ENCODE peak calls at places on chromosomes 13 and 19, in seven cellular contexts. W is hepatocyte; J is PC-9; L is mammary epithelial cell; G is CD8-positive, alpha-beta T cell; S is tibial nerve; N is PC-3. U is an unnamed sample.
A peak's percentile ranks its signal among the peaks of the same experiment; 100 is the strongest.

GRCh38 chr19:15911599-15912237 is 13.8 kb upstream of the CYP4F2 start:
- DNase-seq in W (no peak), J (no peak), L (no peak), G (no peak), S (no peak), N (no peak), U (no peak)

GRCh38 chr19:1626417-1627010 is 21.3 kb upstream of the UQCR11 start:
- DNase-seq in W (no peak), J (no peak), L (no peak), G (no peak), S (no peak), N (no peak), U (no peak)

GRCh38 chr19:41887711-41888382 is 4.9 kb downstream of the ARHGEF1 start:
- DNase-seq in W (peak; percentile 87), J (peak; percentile 93), L (peak; percentile 99), G (peak; percentile 94), S (no peak), N (peak; percentile 95), U (peak; percentile 96)

GRCh38 chr19:51799311-51799997 is 4.5 kb downstream of the FPR3 start:
- DNase-seq in W (peak; percentile 50), J (peak; percentile 60), L (peak; percentile 85), G (no peak), S (peak; percentile 57), N (peak; percentile 98), U (peak; percentile 85)

GRCh38 chr13:89726690-89727435 is 1620.6 kb upstream of the MIR17HG start:
- DNase-seq in W (no peak), J (no peak), L (peak; percentile 95), G (no peak), S (no peak), N (peak; percentile 87), U (peak; percentile 63)

GRCh38 chr13:49669735-49670309 is 21.5 kb downstream of the EBPL start:
- DNase-seq in W (peak; percentile 83), J (no peak), L (peak; percentile 61), G (peak; percentile 28), S (peak; percentile 18), N (peak; percentile 68), U (peak; percentile 69)

GRCh38 chr13:24505756-24506155 is 6.8 kb downstream of the PARP4 start:
- DNase-seq in W (no peak), J (no peak), L (no peak), G (no peak), S (no peak), N (no peak), U (no peak)

GRCh38 chr13:101915755-101916107 is 463.3 kb downstream of the ITGBL1 start:
- DNase-seq in W (no peak), J (no peak), L (no peak), G (no peak), S (no peak), N (no peak), U (no peak)

GRCh38 chr19:38478273-38478971 is 44.9 kb downstream of the RYR1 start:
- DNase-seq in W (no peak), J (no peak), L (no peak), G (no peak), S (no peak), N (peak; percentile 30), U (peak; percentile 18)

DNA sequence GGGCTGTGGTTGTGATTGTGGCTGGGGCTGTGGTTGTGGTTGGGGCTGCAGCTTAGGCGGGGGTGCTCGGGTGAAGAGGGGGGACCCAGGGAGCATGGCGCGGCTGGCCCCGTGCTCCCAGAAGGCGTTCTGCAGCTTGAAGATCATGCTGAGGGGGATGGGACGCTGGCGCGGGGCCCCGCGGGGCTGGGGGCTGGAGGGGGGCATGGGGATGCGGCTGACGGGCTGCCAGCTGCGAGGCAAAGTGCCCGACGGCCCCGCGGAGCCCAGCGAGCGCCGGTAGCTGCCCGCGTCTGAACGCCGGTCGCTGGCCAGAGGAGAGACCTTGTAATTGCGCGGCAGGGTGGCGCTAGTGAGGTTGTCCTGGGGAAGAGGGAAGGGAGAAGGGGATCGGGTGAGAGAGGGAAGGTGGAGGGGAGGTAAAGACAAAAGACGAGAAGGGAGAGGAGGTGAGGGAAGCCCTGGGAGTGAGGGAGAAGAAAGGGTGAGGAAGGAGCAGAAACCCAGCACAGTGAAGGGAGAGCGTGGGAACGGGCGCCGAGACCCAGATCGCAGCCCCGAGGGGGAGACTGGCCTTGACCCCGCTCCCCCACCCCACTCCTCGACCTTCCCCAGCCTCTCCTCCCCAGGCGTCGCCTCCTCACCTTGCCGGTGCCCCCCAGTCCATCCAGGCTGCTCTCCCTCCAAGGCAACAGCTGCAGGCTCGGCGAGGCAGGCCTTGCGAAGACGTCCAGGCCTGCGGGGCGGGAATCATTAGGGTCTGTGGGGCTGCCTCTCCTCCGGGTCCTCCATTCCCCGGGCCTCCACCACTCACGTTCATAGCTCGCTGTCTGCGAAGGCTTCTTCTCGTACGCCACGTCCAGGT is 9.1 kb downstream of the PPP1R13L start:
- DNase-seq in W (no peak), J (no peak), L (no peak), G (no peak), S (no peak), N (no peak), U (no peak)
- TF ChIP-seq CTCF in W (no peak), J (no peak), L (no peak), G (no peak), S (no peak), N (no peak), U (no peak)

GRCh38 chr13:43267916-43268315 is 244.5 kb downstream of the DNAJC15 start:
- DNase-seq in W (no peak), J (no peak), L (no peak), G (no peak), S (no peak), N (no peak), U (no peak)
- H3K27ac ChIP-seq in W (no peak overlapping the region), J (peak overlapping the region; percentile 90), L (peak overlapping the region; percentile 66), G (no peak overlapping the region), S (no peak overlapping the region), N (peak overlapping the region; percentile 80), U (no peak overlapping the region)

GRCh38 chr13:41196620-41197019 is 2.3 kb upstream of the KBTBD7 start:
- DNase-seq in W (no peak), J (no peak), L (peak; percentile 35), G (no peak), S (no peak), N (peak; percentile 48), U (no peak)
- TF ChIP-seq CTCF in W (no peak), J (no peak), L (peak; percentile 41), G (no peak), S (no peak), N (peak; percentile 63), U (peak; percentile 18)

DNA sequence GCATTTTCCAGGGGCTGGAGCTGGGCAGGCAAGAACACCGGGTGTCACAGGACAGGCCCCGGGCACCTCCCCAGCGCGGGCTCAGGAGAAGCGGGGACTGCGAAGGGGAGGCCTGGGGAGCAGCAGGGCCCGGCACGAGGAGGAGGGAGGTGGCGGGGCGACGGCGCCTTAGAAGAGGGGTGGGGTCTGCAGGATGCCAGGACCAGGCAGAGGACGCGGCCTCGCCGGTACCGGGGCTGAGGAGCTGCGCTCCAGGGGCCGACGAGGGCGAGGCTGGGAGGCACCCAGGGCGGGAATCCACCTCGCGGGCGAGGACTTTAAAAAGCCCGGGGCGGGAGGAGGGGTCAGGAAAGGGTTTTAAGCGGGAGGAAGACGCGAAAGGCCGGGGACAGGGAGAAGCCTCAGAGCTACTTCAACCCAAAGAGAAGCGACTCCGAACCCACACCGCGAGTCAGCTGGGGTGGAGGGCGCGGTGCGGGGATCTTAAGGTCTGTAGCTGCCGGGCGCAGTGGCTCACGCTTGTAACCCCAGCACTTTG is 665 bp downstream of the ZNF347 start:
- DNase-seq in W (peak; percentile 59), J (no peak), L (peak; percentile 38), G (peak; percentile 48), S (no peak), N (peak; percentile 41), U (peak; percentile 30)
- H3K27ac ChIP-seq in W (peak overlapping the region; percentile 53), J (no peak overlapping the region), L (no peak overlapping the region), G (peak overlapping the region; percentile 52), S (peak overlapping the region; percentile 87), N (no peak overlapping the region), U (peak overlapping the region; percentile 50)

GRCh38 chr13:88014527-88014926 is 343.4 kb downstream of the SLITRK5 start:
- DNase-seq in W (no peak), J (no peak), L (no peak), G (no peak), S (no peak), N (no peak), U (no peak)
- TF ChIP-seq CTCF in W (no peak), J (no peak), L (no peak), G (no peak), S (no peak), N (no peak), U (no peak)

GRCh38 chr13:27258637-27259377 is 7.4 kb downstream of the RPL21 start:
- DNase-seq in W (no peak), J (no peak), L (no peak), G (no peak), S (no peak), N (no peak), U (no peak)

GRCh38 chr13:27263438-27263837 is 7.2 kb upstream of the RASL11A start:
- DNase-seq in W (no peak), J (no peak), L (no peak), G (no peak), S (no peak), N (no peak), U (no peak)

GRCh38 chr13:27259831-27260230 is 8.5 kb downstream of the RPL21 start:
- DNase-seq in W (no peak), J (no peak), L (no peak), G (no peak), S (no peak), N (no peak), U (no peak)

GRCh38 chr13:27262546-27262945 is 8.1 kb upstream of the RASL11A start:
- DNase-seq in W (no peak), J (no peak), L (no peak), G (no peak), S (no peak), N (no peak), U (no peak)

DNA sequence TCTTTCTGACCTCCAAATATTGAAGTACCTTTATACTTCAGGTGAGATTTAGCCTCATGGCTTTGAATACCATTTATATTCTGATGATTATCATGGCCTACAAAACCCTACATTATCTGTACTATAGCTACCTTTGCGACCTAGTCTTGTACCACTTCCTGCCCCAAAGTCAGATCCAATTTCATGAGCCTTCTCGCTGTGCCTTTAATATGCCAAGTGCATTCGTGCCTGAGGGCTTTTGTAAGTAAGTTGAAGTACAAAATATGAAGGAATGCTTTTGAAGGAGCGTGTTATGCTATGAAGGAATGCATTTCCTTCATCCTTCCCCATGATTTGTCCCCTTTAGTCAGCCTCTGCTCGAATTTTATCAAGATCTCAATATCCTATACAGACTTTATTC is 9.3 kb upstream of the RASL11A start:
- DNase-seq in W (no peak), J (peak; percentile 94), L (no peak), G (no peak), S (no peak), N (peak; percentile 63), U (no peak)
- H3K27ac ChIP-seq in W (no peak overlapping the region), J (peak overlapping the region; percentile 43), L (no peak overlapping the region), G (no peak overlapping the region), S (no peak overlapping the region), N (no peak overlapping the region), U (no peak overlapping the region)

GRCh38 chr13:31875134-31875533 is 135.8 kb downstream of the RXFP2 start:
- DNase-seq in W (no peak), J (no peak), L (no peak), G (no peak), S (no peak), N (no peak), U (no peak)
- TF ChIP-seq CTCF in W (no peak), J (no peak), L (no peak), G (no peak), S (no peak), N (no peak), U (no peak)